ENCODE peak calls at places on chromosomes 13 and 19, in eight cellular contexts. S, E, X, H, U, Z, D and Y are unnamed samples.

GRCh38 chr19:35446194-35446593 is 1.9 kb upstream of the FFAR2 start:
- DNase-seq in E (no peak), Z (no peak), U (no peak), X (no peak), S (no peak), D (no peak), H (no peak), Y (no peak)

GRCh38 chr13:47067296-47067695 is 170.4 kb upstream of the HTR2A start:
- DNase-seq in U (no peak), E (no peak), D (no peak), Z (no peak), S (no peak), X (no peak), H (no peak), Y (no peak)

GRCh38 chr19:3060852-3061182 is 1.5 kb downstream of the TLE5 start:
- DNase-seq in Z (no peak), H (no peak), U (no peak), X (no peak), D (no peak), E (no peak), S (no peak), Y (no peak)

GRCh38 chr19:2770055-2771013 is 12.7 kb downstream of the SGTA start:
- DNase-seq in X (peak), H (peak), Z (no peak), U (no peak), D (no peak), E (no peak), S (no peak), Y (no peak)

GRCh38 chr13:26693749-26694463 is 66.7 kb downstream of the GPR12 start:
- DNase-seq in E (no peak), U (no peak), X (no peak), S (no peak), D (no peak), Z (no peak), H (no peak), Y (no peak)

GRCh38 chr13:85236431-85236830 is 562.8 kb downstream of the SLITRK6 start:
- DNase-seq in X (peak), S (no peak), U (no peak), E (peak), H (peak), Z (peak), D (peak), Y (no peak)

GRCh38 chr13:102774210-102774560 is 599 bp upstream of the TEX30 start:
- DNase-seq in E (no peak), D (no peak), Z (no peak), X (no peak), S (no peak), H (no peak), U (no peak), Y (no peak)

GRCh38 chr19:741506-742131 is 9.3 kb upstream of the MISP start:
- DNase-seq in S (peak), H (no peak), Z (peak), U (no peak), E (peak), D (peak), X (no peak), Y (no peak)

GRCh38 chr13:31946091-31946770 is 85.3 kb upstream of the FRY start:
- DNase-seq in U (no peak), E (no peak), D (no peak), S (no peak), Z (peak), H (no peak), X (no peak), Y (no peak)

GRCh38 chr19:14023404-14024235 is 4.3 kb upstream of the RLN3 start:
- DNase-seq in S (peak), Z (peak), U (peak), E (peak), H (peak), D (peak), X (no peak), Y (no peak)

GRCh38 chr13:21124853-21125252 is 51.5 kb downstream of the SKA3 start:
- DNase-seq in E (peak), X (no peak), H (peak), D (peak), Z (peak), S (no peak), U (no peak), Y (peak)

GRCh38 chr19:7383284-7383683 is 34.5 kb downstream of the ARHGEF18 start:
- DNase-seq in U (no peak), H (no peak), E (no peak), Z (no peak), S (no peak), D (no peak), X (no peak), Y (no peak)

GRCh38 chr13:60572003-60572792 is 175.2 kb downstream of the TDRD3 start:
- DNase-seq in S (no peak), Z (peak), U (no peak), H (peak), E (no peak), X (peak), D (no peak), Y (no peak)

GRCh38 chr13:44068737-44069136 is 189.0 kb downstream of the LACC1 start:
- DNase-seq in X (peak), S (no peak), D (peak), U (no peak), E (peak), Z (peak), H (peak), Y (peak)

GRCh38 chr13:99642841-99643240 is 141.6 kb downstream of the TM9SF2 start:
- DNase-seq in E (no peak), H (no peak), D (no peak), U (no peak), X (no peak), Z (no peak), S (no peak), Y (no peak)

GRCh38 chr19:40279120-40279551 is 6.0 kb downstream of the AKT2 start:
- DNase-seq in S (no peak), H (peak), Z (no peak), E (no peak), X (peak), D (no peak), U (no peak), Y (no peak)

GRCh38 chr13:73215807-73216206 is 157.0 kb downstream of the KLF5 start:
- DNase-seq in E (no peak), X (peak), S (no peak), Z (no peak), H (no peak), U (no peak), D (no peak), Y (no peak)

GRCh38 chr19:10000171-10000826 is 10.0 kb downstream of the COL5A3 start:
- DNase-seq in U (peak), E (peak), S (peak), H (no peak), X (peak), D (peak), Z (peak), Y (peak)

GRCh38 chr13:92346046-92346445 is 880.6 kb upstream of the GPC6 start:
- DNase-seq in H (no peak), S (no peak), X (no peak), Z (no peak), D (no peak), E (no peak), U (no peak), Y (peak)

GRCh38 chr19:1754651-1755466 is 1.6 kb downstream of the ONECUT3 start:
- DNase-seq in H (no peak), U (no peak), D (no peak), Z (no peak), S (no peak), X (peak), E (no peak), Y (no peak)

GRCh38 chr13:51276684-51277083 is 54.5 kb downstream of the FAM124A start:
- DNase-seq in E (no peak), S (no peak), Z (no peak), H (no peak), U (no peak), X (peak), D (no peak), Y (no peak)

GRCh38 chr19:30691767-30692516 is 319.8 kb downstream of the ZNF536 start:
- DNase-seq in U (no peak), D (no peak), Z (no peak), S (no peak), E (no peak), X (peak), H (peak), Y (no peak)

GRCh38 chr13:64928704-64929499 is 2301.2 kb downstream of the PCDH9 start:
- DNase-seq in D (no peak), X (peak), H (peak), E (no peak), Z (peak), U (no peak), S (no peak), Y (no peak)

GRCh38 chr13:50340566-50341287 is 325.5 kb downstream of the KCNRG start:
- DNase-seq in H (no peak), X (no peak), D (peak), E (no peak), U (no peak), Z (no peak), S (no peak), Y (peak)